ENCODE peak calls at places on chromosomes 1 and 21, in seven cellular contexts. E, N, K, L, O, X and Q are unnamed samples.

GRCh38 chr1:89760496-89760895 is 60.3 kb upstream of the LRRC8D start:
- DNase-seq in E (no peak), N (no peak), K (no peak), L (no peak), O (no peak), X (no peak), Q (peak)

GRCh38 chr1:33443705-33444180 is 12.8 kb upstream of the PHC2 start:
- DNase-seq in E (no peak), N (no peak), K (no peak), L (peak), O (no peak), X (no peak), Q (no peak)

GRCh38 chr1:232940262-232940661 is 10.1 kb upstream of the NTPCR start:
- DNase-seq in E (no peak), N (no peak), K (no peak), L (no peak), O (no peak), X (no peak), Q (no peak)

GRCh38 chr1:231162300-231162969 is 577 bp downstream of the TRIM67 start:
- DNase-seq in E (peak), N (peak), K (peak), L (peak), O (no peak), X (peak), Q (peak)

GRCh38 chr1:56068210-56068609 is 511.2 kb downstream of the PLPP3 start:
- DNase-seq in E (no peak), N (no peak), K (no peak), L (no peak), O (no peak), X (no peak), Q (no peak)

GRCh38 chr1:8629241-8630091 is 188.0 kb downstream of the RERE start:
- DNase-seq in E (no peak), N (no peak), K (peak), L (peak), O (no peak), X (no peak), Q (peak)

GRCh38 chr1:107830546-107830945 is 134.4 kb downstream of the VAV3 start:
- DNase-seq in E (no peak), N (no peak), K (no peak), L (no peak), O (no peak), X (no peak), Q (no peak)

GRCh38 chr1:40844079-40844478 is 18.1 kb downstream of the CITED4 start:
- DNase-seq in E (no peak), N (no peak), K (no peak), L (no peak), O (no peak), X (no peak), Q (no peak)

GRCh38 chr21:27060190-27060589 is 93.3 kb upstream of the ADAMTS5 start:
- DNase-seq in E (no peak), N (no peak), K (no peak), L (peak), O (no peak), X (no peak), Q (peak)

DNA sequence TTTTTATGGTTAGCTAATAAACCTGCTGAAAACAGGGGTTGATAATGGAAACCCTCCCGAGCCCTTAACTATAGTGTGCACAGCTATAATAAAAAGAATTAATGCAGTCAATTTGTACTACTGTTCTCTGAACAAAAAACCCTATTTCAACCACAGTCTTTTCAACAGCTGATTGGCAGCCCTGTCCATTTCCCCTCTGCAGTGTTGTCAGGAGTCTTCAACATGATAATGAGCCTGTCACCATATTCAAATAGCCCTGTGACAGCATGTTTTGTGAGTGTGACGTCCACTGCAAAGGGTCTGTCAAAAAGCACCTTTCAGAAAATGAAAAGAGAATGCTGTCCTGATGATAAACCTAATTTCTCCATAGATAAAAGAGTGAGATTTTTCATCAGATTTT is 92.7 kb downstream of the ESRRG start:
- DNase-seq in E (no peak), N (no peak), K (no peak), L (no peak), O (no peak), X (no peak), Q (no peak)
- H3K4me3 ChIP-seq in E (no peak), N (no peak), K (no peak), L (no peak), O (no peak), X (no peak), Q (no peak)

DNA sequence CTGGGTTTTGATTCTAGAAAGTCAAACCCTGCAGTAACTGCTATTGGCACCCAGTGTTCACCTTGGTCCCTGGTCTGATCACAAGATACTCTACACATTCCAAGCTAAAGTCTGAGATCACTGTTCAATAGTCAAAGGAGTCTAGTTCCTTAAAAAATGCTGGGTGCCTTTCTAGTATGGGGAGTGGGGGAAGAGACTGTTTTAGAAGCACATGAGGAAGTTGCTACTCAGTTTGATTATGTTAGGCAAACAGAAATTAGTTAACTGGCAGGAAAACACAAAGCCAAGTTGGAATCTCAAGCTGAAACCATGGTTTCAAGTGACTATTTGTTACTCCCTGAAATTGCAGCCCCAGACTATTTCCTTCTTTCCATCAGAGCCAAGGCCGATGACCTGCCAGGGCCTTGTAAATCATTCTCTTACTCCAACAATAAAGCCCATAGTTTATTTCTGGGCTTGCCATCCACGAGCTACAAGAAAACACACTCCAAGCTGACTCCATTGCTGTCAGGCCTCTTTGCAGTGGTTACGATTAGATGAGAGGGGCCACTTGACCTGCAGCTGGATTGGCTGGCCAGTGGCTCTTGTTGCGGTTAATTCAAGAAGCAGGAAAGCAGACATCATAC is 21.1 kb upstream of the VTCN1 start:
- DNase-seq in E (no peak), N (no peak), K (no peak), L (no peak), O (peak), X (no peak), Q (no peak)
- TF ChIP-seq CTCF in E (no peak), N (no peak), K (no peak), L (no peak), O (no peak), X (no peak), Q (no peak)

GRCh38 chr1:16440480-16441311 is at the start of gene NECAP2:
- DNase-seq in E (peak), N (peak), K (peak), L (peak), O (peak), X (peak), Q (peak)

GRCh38 chr1:16443975-16444745 is 3.6 kb downstream of the NECAP2 start:
- DNase-seq in E (no peak), N (no peak), K (no peak), L (no peak), O (no peak), X (no peak), Q (no peak)

GRCh38 chr1:16441312-16441641 is 753 bp downstream of the NECAP2 start:
- DNase-seq in E (no peak), N (no peak), K (no peak), L (no peak), O (no peak), X (no peak), Q (peak)

GRCh38 chr1:16442941-16443340 is 2.4 kb downstream of the NECAP2 start:
- DNase-seq in E (no peak), N (no peak), K (no peak), L (no peak), O (no peak), X (no peak), Q (no peak)

DNA sequence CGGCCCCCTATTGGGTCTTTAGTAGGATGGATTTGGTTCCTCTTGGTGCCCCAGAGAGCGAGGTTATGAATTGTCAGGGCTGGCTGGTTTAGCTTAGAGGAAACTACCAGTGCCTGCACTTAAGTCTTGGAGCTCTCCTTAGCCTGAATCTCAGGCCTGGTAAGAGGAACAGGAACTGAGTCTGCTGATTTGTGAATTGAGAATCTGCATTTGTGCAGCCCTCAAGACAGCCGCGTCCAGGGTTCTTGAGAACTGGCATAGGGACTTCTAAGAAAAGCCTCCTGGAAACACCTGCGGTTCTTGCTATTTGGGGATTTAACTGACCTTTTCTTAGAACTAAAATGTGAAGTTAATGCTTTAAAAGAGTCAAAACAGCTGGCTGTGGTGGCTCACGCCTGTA is 1.7 kb downstream of the NECAP2 start:
- DNase-seq in E (no peak), N (no peak), K (no peak), L (no peak), O (no peak), X (no peak), Q (no peak)
- H3K4me3 ChIP-seq in E (no peak), N (no peak), K (peak), L (no peak), O (no peak), X (no peak), Q (no peak)

GRCh38 chr1:87335175-87335992 is 6.7 kb downstream of the LMO4 start:
- DNase-seq in E (peak), N (peak), K (peak), L (peak), O (peak), X (peak), Q (peak)
- TF ChIP-seq CTCF in E (no peak), N (no peak), K (no peak), L (no peak), O (no peak), X (peak), Q (no peak)

DNA sequence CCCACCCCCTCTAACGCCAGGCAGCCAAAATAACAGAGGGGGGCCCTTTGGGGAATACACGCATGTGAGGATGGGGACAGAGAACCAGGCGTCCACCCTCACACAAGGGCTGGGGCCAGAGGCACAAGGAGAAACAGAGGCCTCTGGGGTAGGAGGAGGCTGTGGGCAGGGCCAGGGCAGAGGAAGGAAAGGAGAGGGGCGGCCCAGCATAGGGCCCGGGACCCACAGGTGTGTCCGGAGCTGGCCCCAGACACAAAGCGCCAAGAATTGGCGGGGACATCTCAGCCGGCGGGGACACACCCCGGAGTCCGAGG is 6.7 kb downstream of the PLEKHG5 start:
- DNase-seq in E (no peak), N (no peak), K (no peak), L (no peak), O (no peak), X (no peak), Q (no peak)
- H3K4me3 ChIP-seq in E (peak), N (peak), K (no peak), L (no peak), O (peak), X (peak), Q (peak)